ENCODE peak calls at places on chromosomes 3 and 15, in nine cellular contexts. S is CD8-positive, alpha-beta T cell; A is fibroblast of mammary gland; L is heart left ventricle; P is cardiac fibroblast; J is PC-9; I is WTC11; D is B cell; V is HFFc6. X is an unnamed sample.

GRCh38 chr3:126659915-126660886 is 5.3 kb upstream of the TXNRD3 start:
- DNase-seq in S (no peak), A (peak; percentile 16), L (no peak), P (peak; percentile 14), J (no peak), I (peak; percentile 41), D (no peak), V (no peak), X (no peak)

GRCh38 chr3:189967254-189967865 is 153.3 kb downstream of the P3H2 start:
- DNase-seq in S (no peak), A (peak; percentile 66), L (no peak), P (peak; percentile 79), J (peak; percentile 37), I (no peak), D (peak; percentile 22), V (peak; percentile 55), X (no peak)

GRCh38 chr3:25151497-25151896 is 276.6 kb upstream of the RARB start:
- DNase-seq in S (no peak), A (no peak), L (no peak), P (peak; percentile 33), J (no peak), I (no peak), D (no peak), V (no peak), X (no peak)

GRCh38 chr3:134291300-134292254 is 40.9 kb upstream of the RYK start:
- DNase-seq in S (no peak), A (peak; percentile 87), L (peak; percentile 81), P (peak; percentile 90), J (peak; percentile 49), I (no peak), D (no peak), V (peak; percentile 65), X (peak; percentile 68)

GRCh38 chr3:107986505-107986904 is 104.3 kb downstream of the CD47 start:
- DNase-seq in S (no peak), A (peak; percentile 25), L (no peak), P (peak; percentile 62), J (no peak), I (no peak), D (no peak), V (no peak), X (no peak)

GRCh38 chr15:80736571-80736970 is 41.5 kb downstream of the ABHD17C start:
- DNase-seq in S (no peak), A (no peak), L (no peak), P (peak; percentile 10), J (no peak), I (no peak), D (no peak), V (no peak), X (no peak)

GRCh38 chr15:71921191-71921590 is 110.8 kb downstream of the NR2E3 start:
- DNase-seq in S (no peak), A (peak; percentile 23), L (no peak), P (no peak), J (no peak), I (no peak), D (no peak), V (no peak), X (no peak)

GRCh38 chr15:64629063-64629462 is 146.3 kb downstream of the RBPMS2 start:
- DNase-seq in S (no peak), A (no peak), L (no peak), P (no peak), J (no peak), I (no peak), D (no peak), V (no peak), X (no peak)

GRCh38 chr3:193489949-193490348 is 64.7 kb downstream of the ATP13A4 start:
- DNase-seq in S (no peak), A (no peak), L (no peak), P (no peak), J (no peak), I (no peak), D (no peak), V (no peak), X (no peak)

GRCh38 chr15:98755781-98756180 is 107.4 kb downstream of the IGF1R start:
- DNase-seq in S (no peak), A (no peak), L (no peak), P (no peak), J (no peak), I (no peak), D (no peak), V (no peak), X (no peak)

GRCh38 chr3:126537730-126538281 is 13.9 kb downstream of the CHST13 start:
- DNase-seq in S (no peak), A (no peak), L (peak; percentile 42), P (no peak), J (no peak), I (peak; percentile 1), D (no peak), V (no peak), X (no peak)

GRCh38 chr15:71716990-71717389 is 93.4 kb upstream of the NR2E3 start:
- DNase-seq in S (no peak), A (peak; percentile 48), L (no peak), P (peak; percentile 48), J (no peak), I (no peak), D (no peak), V (peak; percentile 29), X (no peak)

GRCh38 chr15:78012643-78013077 is 64.9 kb downstream of the TBC1D2B start:
- DNase-seq in S (no peak), A (no peak), L (no peak), P (no peak), J (peak; percentile 33), I (no peak), D (no peak), V (no peak), X (no peak)

GRCh38 chr3:133965033-133965570 is 64.6 kb downstream of the SLCO2A1 start:
- DNase-seq in S (no peak), A (peak; percentile 50), L (no peak), P (peak; percentile 28), J (no peak), I (no peak), D (no peak), V (no peak), X (no peak)

GRCh38 chr3:128253150-128253549 is 99.9 kb downstream of the EEFSEC start:
- DNase-seq in S (no peak), A (no peak), L (peak; percentile 47), P (no peak), J (no peak), I (no peak), D (no peak), V (no peak), X (no peak)

GRCh38 chr3:128256131-128256530 is 102.8 kb downstream of the EEFSEC start:
- DNase-seq in S (no peak), A (no peak), L (no peak), P (no peak), J (no peak), I (no peak), D (no peak), V (no peak), X (no peak)

GRCh38 chr3:128254066-128254590 is 100.8 kb downstream of the EEFSEC start:
- DNase-seq in S (no peak), A (peak; percentile 14), L (no peak), P (no peak), J (no peak), I (no peak), D (no peak), V (no peak), X (no peak)

GRCh38 chr3:128257632-128258031 is 104.4 kb downstream of the EEFSEC start:
- DNase-seq in S (no peak), A (no peak), L (no peak), P (no peak), J (no peak), I (no peak), D (no peak), V (no peak), X (no peak)

DNA sequence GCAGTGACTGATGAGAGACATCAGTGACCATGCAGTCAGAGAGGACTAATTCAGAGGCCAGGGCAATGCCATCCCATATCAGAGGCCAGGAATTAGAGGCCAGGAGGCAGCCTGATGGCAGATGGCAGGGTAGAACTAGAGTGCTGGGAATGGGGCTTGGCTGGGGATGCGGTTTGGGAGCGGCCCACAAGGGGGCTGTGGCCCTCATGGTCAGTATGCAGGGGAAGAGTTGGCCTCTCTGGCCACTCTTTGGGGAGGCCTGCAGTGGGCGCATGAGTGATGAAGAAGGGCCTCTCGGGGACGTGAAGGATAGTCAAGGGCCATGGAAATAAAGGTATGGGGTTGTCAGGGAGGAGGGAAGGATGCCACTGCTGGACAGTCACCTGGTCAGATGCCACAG is 101.7 kb downstream of the EEFSEC start:
- DNase-seq in S (no peak), A (no peak), L (no peak), P (no peak), J (no peak), I (no peak), D (no peak), V (no peak), X (no peak)
- TF ChIP-seq CTCF in S (no peak), A (no peak), L (no peak), P (no peak), J (no peak), I (no peak), D (no peak), V (no peak), X (no peak)

GRCh38 chr15:54082836-54083492 is 104.7 kb downstream of the UNC13C start:
- DNase-seq in S (no peak), A (peak; percentile 11), L (no peak), P (peak; percentile 5), J (no peak), I (peak; percentile 53), D (peak; percentile 23), V (no peak), X (no peak)
- TF ChIP-seq CTCF in S (peak; percentile 53), A (peak; percentile 72), L (peak; percentile 44), P (peak; percentile 62), J (peak; percentile 69), I (peak; percentile 84), D (peak; percentile 71), V (peak; percentile 62), X (no peak)

DNA sequence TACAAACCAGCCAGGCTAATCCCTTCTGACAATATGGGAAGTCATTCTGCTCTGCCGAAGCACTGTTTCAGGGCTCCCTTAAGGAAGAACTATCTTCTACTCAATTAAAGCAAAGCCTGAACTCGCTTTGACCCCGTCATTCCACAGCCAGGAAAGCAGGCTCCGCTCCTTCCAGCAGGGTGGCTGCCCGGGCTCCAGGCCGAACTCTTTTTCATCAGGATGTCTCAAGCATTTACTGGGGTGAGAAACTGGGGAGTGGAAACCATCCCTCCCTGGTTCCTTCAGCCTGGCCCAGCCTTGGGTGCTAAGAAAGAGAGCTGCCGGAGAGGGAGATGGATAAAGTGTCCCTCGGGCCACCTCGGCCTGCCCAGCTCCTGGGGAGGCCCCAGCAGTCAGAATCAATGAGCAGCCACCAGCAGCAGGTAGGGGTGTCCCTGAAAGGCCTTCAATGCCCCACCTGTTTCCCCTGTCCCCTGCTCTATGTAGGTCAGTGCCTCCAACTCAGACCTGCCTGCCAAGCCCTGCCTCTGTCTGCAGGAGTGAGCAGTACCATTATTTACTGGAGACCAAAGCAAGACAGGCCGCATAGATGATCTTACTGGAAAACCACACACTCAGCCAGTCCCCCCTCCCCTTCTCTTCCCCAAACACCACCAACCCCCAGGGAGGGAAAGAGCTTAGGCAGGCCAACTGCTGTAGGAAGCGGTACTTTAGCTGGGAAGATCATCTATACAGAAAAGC is 225.6 kb upstream of the TLE3 start:
- DNase-seq in S (no peak), A (peak; percentile 70), L (no peak), P (no peak), J (no peak), I (no peak), D (no peak), V (no peak), X (peak; percentile 29)
- TF ChIP-seq CTCF in S (no peak), A (no peak), L (no peak), P (no peak), J (no peak), I (no peak), D (no peak), V (no peak), X (no peak)

GRCh38 chr3:82276992-82277391 is 515.5 kb upstream of the GBE1 start:
- DNase-seq in S (no peak), A (no peak), L (no peak), P (no peak), J (no peak), I (no peak), D (no peak), V (no peak), X (no peak)

GRCh38 chr3:82274897-82275296 is 513.5 kb upstream of the GBE1 start:
- DNase-seq in S (no peak), A (no peak), L (no peak), P (no peak), J (no peak), I (no peak), D (no peak), V (no peak), X (no peak)
- TF ChIP-seq CTCF in S (no peak), A (no peak), L (no peak), P (no peak), J (no peak), I (no peak), D (no peak), V (no peak), X (no peak)

X was measured in AG09319.